ENCODE peak calls at places on chromosomes 1 and 21, in six cellular contexts. O is aorta; T is naive thymus-derived CD8-positive, alpha-beta T cell; H is suprapubic skin; J is activated T-helper 1 cell treated with Interleukin-2 at 50 U/mL for 16 hours; M is activated CD8-positive, alpha-beta memory T cell treated with anti-CD3 and anti-CD28 coated beads, Interleukin-2, amount 50 U/mL, for 4 hours. W is an unnamed sample.

GRCh38 chr1:188017921-188018320 is 1189.2 kb downstream of the PLA2G4A start:
- DNase-seq in T (no peak), M (no peak), J (no peak), H (no peak), O (no peak), W (no peak)

GRCh38 chr1:26405281-26405915 is 5.2 kb upstream of the LIN28A start:
- DNase-seq in T (no peak), H (no peak), O (no peak), M (no peak), J (no peak), W (no peak)

GRCh38 chr21:37184784-37185593 is 82.1 kb downstream of the VPS26C start:
- DNase-seq in O (no peak), J (no peak), H (no peak), M (no peak), T (no peak), W (no peak)

GRCh38 chr1:51131185-51131584 is 29.2 kb downstream of the C1orf185 start:
- DNase-seq in M (no peak), O (no peak), T (no peak), H (no peak), J (no peak), W (no peak)

GRCh38 chr1:215146252-215146975 is 63.9 kb downstream of the KCNK2 start:
- DNase-seq in O (no peak), M (no peak), H (no peak), T (no peak), J (no peak), W (peak; percentile 10)

GRCh38 chr21:44432841-44433790 is 22.2 kb upstream of the LRRC3 start:
- DNase-seq in M (no peak), O (peak; percentile 23), H (peak; percentile 60), T (no peak), J (no peak), W (no peak)

GRCh38 chr1:27521336-27522147 is 31.6 kb upstream of the WASF2 start:
- DNase-seq in O (peak; percentile 87), T (peak; percentile 62), J (peak; percentile 31), M (peak; percentile 74), H (no peak), W (no peak)

GRCh38 chr1:160124709-160125478 is 9.3 kb downstream of the ATP1A2 start:
- DNase-seq in M (no peak), J (no peak), H (no peak), O (peak; percentile 51), T (no peak), W (no peak)

GRCh38 chr1:37480125-37480466 is 5.7 kb downstream of the ZC3H12A start:
- DNase-seq in O (no peak), T (no peak), M (no peak), H (peak; percentile 72), J (no peak), W (no peak)

W was measured in nephron progenitor cell.